ENCODE peak calls at places on chromosomes 13 and 19, in seven cellular contexts. M, S, U, G, T, X and C are unnamed samples.

GRCh38 chr13:73138276-73138950 is 79.6 kb downstream of the KLF5 start:
- DNase-seq in M (no peak), S (no peak), U (no peak), G (no peak), T (peak; percentile 52), X (peak; percentile 65), C (no peak)

GRCh38 chr13:108919036-108919907 is 289.9 kb downstream of the MYO16 start:
- DNase-seq in M (no peak), S (no peak), U (no peak), G (no peak), T (peak; percentile 53), X (peak; percentile 34), C (no peak)

GRCh38 chr19:34676697-34677385 is at the start of gene SCGB2B2:
- DNase-seq in M (no peak), S (no peak), U (peak; percentile 64), G (no peak), T (peak; percentile 90), X (no peak), C (peak; percentile 65)

GRCh38 chr19:31274964-31275319 is 74.3 kb downstream of the TSHZ3 start:
- DNase-seq in M (no peak), S (no peak), U (no peak), G (no peak), T (no peak), X (no peak), C (no peak)

GRCh38 chr19:37979547-37980082 is 72.6 kb downstream of the SIPA1L3 start:
- DNase-seq in M (peak; percentile 66), S (no peak), U (no peak), G (no peak), T (no peak), X (peak; percentile 59), C (no peak)

GRCh38 chr19:14089662-14090508 is 666 bp downstream of the SAMD1 start:
- DNase-seq in M (peak; percentile 74), S (no peak), U (peak; percentile 74), G (peak; percentile 64), T (no peak), X (peak; percentile 71), C (no peak)

GRCh38 chr19:42255766-42256750 is 1.1 kb upstream of the ERF start:
- DNase-seq in M (peak; percentile 72), S (no peak), U (peak; percentile 72), G (peak; percentile 5), T (peak; percentile 84), X (no peak), C (no peak)

GRCh38 chr19:46970815-46971214 is 48.8 kb upstream of the NPAS1 start:
- DNase-seq in M (no peak), S (peak; percentile 50), U (no peak), G (no peak), T (no peak), X (peak; percentile 30), C (no peak)

GRCh38 chr13:111654531-111654930 is 334.1 kb downstream of the TEX29 start:
- DNase-seq in M (no peak), S (no peak), U (no peak), G (no peak), T (no peak), X (no peak), C (no peak)

GRCh38 chr19:47057328-47057727 is 8.9 kb upstream of the TMEM160 start:
- DNase-seq in M (no peak), S (no peak), U (no peak), G (no peak), T (no peak), X (no peak), C (no peak)

GRCh38 chr13:30158774-30159445 is 148.4 kb downstream of the KATNAL1 start:
- DNase-seq in M (no peak), S (no peak), U (no peak), G (no peak), T (no peak), X (peak; percentile 84), C (peak; percentile 32)

GRCh38 chr13:97758317-97758716 is 195.2 kb upstream of the IPO5 start:
- DNase-seq in M (no peak), S (no peak), U (no peak), G (no peak), T (no peak), X (no peak), C (no peak)

GRCh38 chr19:3516675-3517207 is 10.6 kb downstream of the FZR1 start:
- DNase-seq in M (no peak), S (no peak), U (no peak), G (peak; percentile 66), T (no peak), X (no peak), C (no peak)

GRCh38 chr19:41691268-41691970 is 3.3 kb upstream of the CEACAM7 start:
- DNase-seq in M (peak; percentile 19), S (peak; percentile 28), U (peak; percentile 56), G (peak; percentile 25), T (peak; percentile 76), X (no peak), C (no peak)

GRCh38 chr13:113069861-113070805 is 35.5 kb upstream of the F7 start:
- DNase-seq in M (no peak), S (no peak), U (no peak), G (no peak), T (no peak), X (no peak), C (no peak)

GRCh38 chr19:33507021-33507956 is 14.3 kb downstream of the PEPD start:
- DNase-seq in M (no peak), S (no peak), U (peak; percentile 90), G (no peak), T (no peak), X (peak; percentile 42), C (no peak)

GRCh38 chr13:50512602-50513527 is 330.6 kb downstream of the DLEU7 start:
- DNase-seq in M (peak; percentile 75), S (no peak), U (no peak), G (peak; percentile 80), T (no peak), X (peak; percentile 55), C (peak; percentile 44)
- H3K4me1 ChIP-seq in M (peaks cover 22% of the 10 kb centered on the region), S (peaks cover 21% of the 10 kb centered on the region), U (no peaks in the 10 kb centered on the region), G (peaks cover 16% of the 10 kb centered on the region), T (peaks cover 10% of the 10 kb centered on the region), X (peaks cover 13% of the 10 kb centered on the region), C (peaks cover 16% of the 10 kb centered on the region)

DNA sequence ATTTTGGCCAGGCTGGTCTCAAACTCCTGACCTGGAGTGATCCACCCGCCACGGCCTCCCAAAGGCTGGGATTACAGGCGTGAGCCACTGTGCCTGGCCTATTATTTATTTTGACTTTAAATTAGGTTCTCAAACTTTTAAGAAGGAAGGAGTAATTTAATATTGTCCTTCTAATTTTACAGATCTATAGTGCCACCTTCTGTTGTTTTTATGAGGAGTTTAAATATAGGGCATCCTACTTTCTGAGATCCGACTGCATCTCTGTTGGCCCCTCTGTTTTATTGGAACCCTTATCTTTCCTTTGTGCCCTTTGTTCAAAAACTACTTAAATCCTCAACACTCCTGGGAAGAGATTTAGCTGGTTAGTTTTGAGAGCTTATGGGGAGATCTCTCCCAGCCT is 25.4 kb upstream of the ZMYM5 start:
- DNase-seq in M (no peak), S (no peak), U (no peak), G (no peak), T (no peak), X (no peak), C (no peak)
- TF ChIP-seq CTCF in M (no peak), S (no peak), U (no peak), G (no peak), T (peak; percentile 14), X (no peak), C (no peak)

GRCh38 chr19:15284896-15285295 is 47.4 kb downstream of the BRD4 start:
- DNase-seq in M (no peak), S (no peak), U (no peak), G (no peak), T (no peak), X (no peak), C (no peak)

GRCh38 chr19:15284091-15284490 is 48.2 kb downstream of the BRD4 start:
- DNase-seq in M (no peak), S (no peak), U (no peak), G (no peak), T (no peak), X (no peak), C (no peak)

GRCh38 chr19:15282311-15282705 is 50.0 kb downstream of the BRD4 start:
- DNase-seq in M (no peak), S (no peak), U (no peak), G (no peak), T (no peak), X (no peak), C (no peak)

GRCh38 chr19:15280915-15281683 is 48.9 kb upstream of the EPHX3 start:
- DNase-seq in M (peak; percentile 68), S (no peak), U (peak; percentile 85), G (no peak), T (no peak), X (peak; percentile 81), C (peak; percentile 75)

DNA sequence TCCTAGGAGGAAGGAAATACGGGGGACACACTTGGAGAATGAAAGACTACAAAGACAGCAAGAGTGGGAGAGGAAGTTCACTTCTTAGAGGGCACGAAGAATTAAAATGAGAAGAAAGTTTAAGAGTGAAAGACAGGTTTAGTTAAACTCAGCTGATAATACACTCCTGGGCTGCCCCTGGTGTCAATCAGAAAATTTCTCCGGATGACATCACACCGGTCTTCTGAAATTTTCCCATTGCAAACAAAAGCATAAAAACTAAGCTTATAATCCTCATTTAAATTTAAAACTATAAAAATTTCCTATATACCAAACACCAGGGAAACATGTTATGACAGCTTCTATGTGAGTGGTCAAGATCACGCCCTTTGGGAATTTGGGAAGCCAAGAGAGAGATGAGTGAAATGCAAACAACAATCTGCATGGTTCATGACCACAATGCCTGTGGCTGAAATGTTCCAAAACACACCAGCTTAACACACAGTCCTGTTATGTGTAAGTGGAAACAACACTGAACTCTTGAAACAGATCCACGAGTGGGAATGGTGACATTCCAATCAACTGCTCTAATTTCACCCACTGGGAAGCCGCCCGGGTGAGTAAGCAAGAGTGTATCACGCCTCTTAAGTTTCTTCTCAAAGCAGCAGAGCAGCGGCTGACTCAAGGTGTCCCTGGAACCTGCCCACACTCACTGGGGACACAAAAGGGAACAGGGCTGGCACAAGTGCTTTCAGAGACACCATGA is 49.0 kb downstream of the BRD4 start:
- DNase-seq in M (no peak), S (no peak), U (no peak), G (no peak), T (no peak), X (peak; percentile 73), C (no peak)
- H3K4me1 ChIP-seq in M (peaks cover 81% of the 10 kb centered on the region), S (peaks cover 81% of the 10 kb centered on the region), U (peaks cover 53% of the 10 kb centered on the region), G (peaks cover 78% of the 10 kb centered on the region), T (peaks cover 86% of the 10 kb centered on the region), X (peaks cover 37% of the 10 kb centered on the region), C (peaks cover 99% of the 10 kb centered on the region)

DNA sequence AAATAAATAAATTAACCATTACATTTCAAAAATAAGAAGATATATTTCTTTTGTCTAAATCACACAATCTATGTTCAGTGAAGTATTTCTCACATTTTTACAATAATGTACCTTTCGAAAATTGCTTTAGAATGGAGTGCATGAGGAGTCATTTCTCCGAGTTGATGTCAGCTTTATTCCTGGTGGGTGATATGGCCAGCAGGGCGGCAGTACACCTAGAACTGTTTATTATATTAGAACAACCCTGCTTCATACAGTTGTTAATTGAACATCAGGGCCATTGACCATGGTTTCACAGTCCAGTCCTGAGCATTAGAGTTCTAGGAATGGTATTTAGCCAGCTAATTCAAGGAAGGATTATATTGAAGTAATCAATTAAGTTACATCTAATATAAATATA is 696.3 kb upstream of the SLC10A2 start:
- DNase-seq in M (no peak), S (no peak), U (no peak), G (no peak), T (no peak), X (no peak), C (no peak)
- TF ChIP-seq CTCF in M (no peak), S (no peak), U (peak; percentile 40), G (no peak), T (no peak), X (no peak), C (no peak)